ENCODE peak calls at places on chromosomes 2 and 18, in four cellular contexts. F is GM10248; G is CD8-positive, alpha-beta memory T cell; U is T-helper 17 cell. K is an unnamed sample.
A peak's percentile ranks its signal among the peaks of the same experiment; 100 is the strongest.

GRCh38 chr2:216002274-216002673 is 11.1 kb downstream of the MREG start:
- DNase-seq in F (no peak), G (no peak), U (no peak), K (no peak)

GRCh38 chr2:96150007-96150406 is 4.8 kb upstream of the DUSP2 start:
- DNase-seq in F (no peak), G (no peak), U (no peak), K (no peak)

GRCh38 chr2:202261531-202261930 is 4.0 kb upstream of the NOP58 start:
- DNase-seq in F (no peak), G (no peak), U (no peak), K (no peak)

GRCh38 chr2:212197776-212198175 is 340.8 kb downstream of the ERBB4 start:
- DNase-seq in F (no peak), G (no peak), U (no peak), K (no peak)

GRCh38 chr2:600542-601386 is 76.4 kb downstream of the TMEM18 start:
- DNase-seq in F (no peak), G (no peak), U (no peak), K (peak; percentile 7)

GRCh38 chr2:69046221-69046662 is 33.3 kb downstream of the ANTXR1 start:
- DNase-seq in F (no peak), G (no peak), U (no peak), K (no peak)

GRCh38 chr2:184370954-184371353 is 227.4 kb upstream of the ZNF804A start:
- DNase-seq in F (no peak), G (no peak), U (no peak), K (no peak)

GRCh38 chr2:215361211-215361875 is 49.5 kb downstream of the ATIC start:
- DNase-seq in F (no peak), G (no peak), U (no peak), K (no peak)

GRCh38 chr2:162118166-162119031 is 33.6 kb downstream of the GCG start:
- DNase-seq in F (no peak), G (no peak), U (no peak), K (no peak)

GRCh38 chr18:22613788-22614187 is 196.1 kb upstream of the CTAGE1 start:
- DNase-seq in F (no peak), G (no peak), U (no peak), K (no peak)

GRCh38 chr2:54606393-54606973 is 117.0 kb upstream of the EML6 start:
- DNase-seq in F (no peak), G (no peak), U (no peak), K (no peak)

GRCh38 chr2:174333017-174333501 is 1.7 kb upstream of the SP9 start:
- DNase-seq in F (no peak), G (no peak), U (no peak), K (peak; percentile 34)

GRCh38 chr2:45650851-45651414 is 542 bp upstream of the PRKCE start:
- DNase-seq in F (peak; percentile 91), G (peak; percentile 95), U (peak; percentile 83), K (peak; percentile 94)

GRCh38 chr18:26415631-26416030 is 132.7 kb downstream of the KCTD1 start:
- DNase-seq in F (no peak), G (no peak), U (no peak), K (no peak)

GRCh38 chr2:24007693-24008092 is 2.2 kb upstream of the MFSD2B start:
- DNase-seq in F (no peak), G (no peak), U (no peak), K (no peak)

GRCh38 chr2:97763176-97763845 is 49.9 kb downstream of the ZAP70 start:
- DNase-seq in F (no peak), G (no peak), U (no peak), K (no peak)